ENCODE peak calls at places on chromosome 15, in seven cellular contexts. F is fibroblast of the aortic adventitia, S is upper lobe of right lung, N is left ventricle myocardium inferior, Z is brain microvascular endothelial cell, Q is SK-N-SH, X is psoas muscle. P is an unnamed sample.

GRCh38 chr15:74202461-74203401 is at the start of gene STRA6:
- DNase-seq in N (no peak), Z (no peak), F (peak; percentile 44), Q (peak; percentile 90), X (no peak), S (no peak), P (no peak)

GRCh38 chr15:32096867-32097266 is 66.6 kb downstream of the CHRNA7 start:
- DNase-seq in S (no peak), F (no peak), Q (no peak), Z (no peak), X (no peak), N (no peak), P (no peak)

GRCh38 chr15:93029613-93030429 is 59.2 kb downstream of the RGMA start:
- DNase-seq in N (no peak), X (peak; percentile 76), F (peak; percentile 51), S (no peak), Q (no peak), Z (peak; percentile 16), P (no peak)

GRCh38 chr15:57541805-57542504 is 49.7 kb upstream of the MYZAP start:
- DNase-seq in Q (peak; percentile 68), N (peak; percentile 61), S (no peak), F (peak; percentile 87), Z (peak; percentile 80), X (peak; percentile 83), P (no peak)

GRCh38 chr15:36591534-36592411 is 12.3 kb downstream of the CDIN1 start:
- DNase-seq in F (peak; percentile 70), X (no peak), N (no peak), Z (no peak), Q (no peak), S (no peak), P (no peak)

GRCh38 chr15:90099072-90099867 is 3.0 kb downstream of the IDH2 start:
- DNase-seq in Q (no peak), Z (no peak), X (no peak), F (no peak), S (no peak), N (no peak), P (no peak)

GRCh38 chr15:56428821-56429458 is 36.0 kb downstream of the MNS1 start:
- DNase-seq in X (no peak), Z (no peak), N (no peak), Q (peak; percentile 21), F (peak; percentile 58), S (no peak), P (peak; percentile 15)

GRCh38 chr15:37536967-37537624 is 397.3 kb upstream of the TMCO5A start:
- DNase-seq in Z (no peak), N (no peak), F (no peak), Q (no peak), X (no peak), S (no peak), P (no peak)

GRCh38 chr15:36632196-36632595 is 52.8 kb downstream of the CDIN1 start:
- DNase-seq in S (no peak), Q (no peak), Z (peak; percentile 29), X (no peak), F (peak; percentile 49), N (no peak), P (no peak)

GRCh38 chr15:74957301-74958035 is 896 bp upstream of the RPP25 start:
- DNase-seq in Q (no peak), Z (no peak), S (peak; percentile 82), N (peak; percentile 59), X (peak; percentile 63), F (peak; percentile 24), P (no peak)

GRCh38 chr15:73994912-73995622 is 551 bp downstream of the PML start:
- DNase-seq in Z (no peak), Q (no peak), X (peak; percentile 69), F (peak; percentile 35), S (peak; percentile 77), N (no peak), P (no peak)

GRCh38 chr15:81194723-81195122 is 2.0 kb upstream of the IL16 start:
- DNase-seq in F (no peak), Q (no peak), X (no peak), S (no peak), Z (no peak), N (no peak), P (no peak)

GRCh38 chr15:93359780-93360161 is 270.8 kb upstream of the RGMA start:
- DNase-seq in F (no peak), N (no peak), Z (no peak), X (no peak), S (no peak), Q (no peak), P (no peak)

GRCh38 chr15:79957741-79958140 is 13.3 kb downstream of the BCL2A1 start:
- DNase-seq in F (no peak), S (no peak), X (no peak), N (no peak), Q (no peak), Z (no peak), P (no peak)

GRCh38 chr15:29124581-29125381 is 144.8 kb downstream of the NSMCE3 start:
- DNase-seq in N (peak; percentile 0), F (no peak), S (no peak), X (peak; percentile 28), Z (peak; percentile 31), Q (no peak), P (no peak)

GRCh38 chr15:52257734-52258062 is 37.9 kb downstream of the MYO5C start:
- DNase-seq in Q (no peak), N (no peak), Z (peak; percentile 73), X (peak; percentile 64), F (peak; percentile 86), S (no peak), P (no peak)

GRCh38 chr15:89035658-89036057 is 52.6 kb upstream of the ABHD2 start:
- DNase-seq in N (no peak), F (no peak), X (no peak), Q (no peak), Z (no peak), S (no peak), P (no peak)

GRCh38 chr15:51775967-51776816 is 24.8 kb downstream of the TMOD2 start:
- DNase-seq in Q (peak; percentile 61), X (no peak), Z (peak; percentile 47), S (no peak), F (peak; percentile 57), N (no peak), P (no peak)

GRCh38 chr15:64092864-64093626 is 593 bp downstream of the CIAO2A start:
- DNase-seq in Z (peak; percentile 50), N (peak; percentile 46), Q (peak; percentile 57), S (no peak), X (peak; percentile 75), F (peak; percentile 55), P (no peak)

DNA sequence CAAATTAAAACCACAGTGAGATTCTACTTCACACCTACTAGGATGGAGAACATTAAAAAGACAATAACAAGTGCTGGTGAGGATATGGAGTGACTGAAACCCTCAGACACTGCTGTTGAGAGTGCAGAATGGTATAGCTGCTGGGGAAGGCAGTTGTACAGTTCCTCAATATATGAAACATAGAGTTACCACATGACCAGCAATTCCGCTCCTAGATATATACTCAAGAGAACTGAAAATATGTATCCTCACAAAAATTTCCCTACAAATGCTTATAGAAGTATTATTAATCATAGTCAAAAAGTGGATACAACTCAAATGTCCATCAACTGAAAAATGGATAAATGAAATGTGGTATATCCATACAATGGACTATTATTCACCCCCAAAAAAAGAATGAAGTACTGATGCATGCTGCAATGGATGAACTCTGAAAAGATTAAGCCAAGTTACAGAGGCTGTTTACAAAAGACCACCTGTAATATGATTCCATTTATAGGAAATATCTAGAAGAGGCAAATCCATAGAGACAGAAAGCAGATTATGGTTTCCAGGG is 164.7 kb upstream of the IGF1R start:
- DNase-seq in X (no peak), F (no peak), Z (no peak), Q (no peak), S (no peak), N (no peak), P (no peak)
- H3K4me3 ChIP-seq in X (no peak overlapping the region), F (no peak overlapping the region), Z (no peak overlapping the region), Q (no peak overlapping the region), S (no peak overlapping the region), N (no peak overlapping the region), P (no peak overlapping the region)

DNA sequence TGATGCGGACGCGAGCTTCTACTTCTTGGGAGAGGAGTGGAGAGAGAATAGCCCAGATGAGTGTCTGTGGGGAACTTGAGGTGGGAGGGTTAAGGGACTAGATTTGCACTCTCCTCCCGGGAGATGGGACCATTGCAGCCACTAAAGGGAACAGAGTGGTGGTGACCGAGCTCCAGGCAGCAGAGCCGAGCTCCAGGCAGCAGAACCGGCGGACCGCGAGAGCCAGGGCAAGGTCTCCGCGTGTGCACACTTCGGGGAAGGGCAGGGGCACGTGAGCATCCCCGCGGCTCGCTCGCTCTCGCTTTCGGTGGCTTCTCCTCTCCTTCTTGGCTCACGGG is 1.1 kb downstream of the IGDCC3 start:
- DNase-seq in Q (no peak), Z (no peak), S (no peak), F (peak; percentile 7), N (no peak), X (no peak), P (no peak)
- H3K4me3 ChIP-seq in Q (peak overlapping the region; percentile 55), Z (peak overlapping the region; percentile 49), S (peak overlapping the region; percentile 47), F (peak overlapping the region; percentile 50), N (peak overlapping the region; percentile 73), X (peak overlapping the region; percentile 85), P (peak overlapping the region; percentile 40)

DNA sequence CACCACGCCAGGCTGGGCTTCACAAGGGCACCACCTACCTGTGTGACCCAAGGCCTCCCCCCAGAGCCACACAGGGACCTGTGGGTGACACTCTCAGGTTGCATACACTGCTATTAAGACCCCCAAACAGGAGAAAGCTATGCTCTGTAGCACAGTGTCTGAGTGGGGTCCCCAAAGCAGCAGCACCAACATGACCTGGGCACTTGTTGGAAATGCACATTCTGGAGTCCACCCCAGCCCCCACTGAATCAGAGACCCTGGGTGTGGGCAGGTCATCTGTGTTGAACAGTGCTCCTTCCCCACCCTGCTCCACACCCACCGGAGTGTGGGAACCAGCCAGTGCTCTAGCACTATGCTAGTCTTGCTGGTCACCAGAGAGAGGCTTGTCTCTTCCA is 76.1 kb downstream of the ADAMTS17 start:
- DNase-seq in S (no peak), N (no peak), Q (no peak), F (no peak), X (no peak), Z (no peak), P (no peak)
- H3K4me3 ChIP-seq in S (no peak overlapping the region), N (no peak overlapping the region), Q (no peak overlapping the region), F (no peak overlapping the region), X (no peak overlapping the region), Z (no peak overlapping the region), P (no peak overlapping the region)

DNA sequence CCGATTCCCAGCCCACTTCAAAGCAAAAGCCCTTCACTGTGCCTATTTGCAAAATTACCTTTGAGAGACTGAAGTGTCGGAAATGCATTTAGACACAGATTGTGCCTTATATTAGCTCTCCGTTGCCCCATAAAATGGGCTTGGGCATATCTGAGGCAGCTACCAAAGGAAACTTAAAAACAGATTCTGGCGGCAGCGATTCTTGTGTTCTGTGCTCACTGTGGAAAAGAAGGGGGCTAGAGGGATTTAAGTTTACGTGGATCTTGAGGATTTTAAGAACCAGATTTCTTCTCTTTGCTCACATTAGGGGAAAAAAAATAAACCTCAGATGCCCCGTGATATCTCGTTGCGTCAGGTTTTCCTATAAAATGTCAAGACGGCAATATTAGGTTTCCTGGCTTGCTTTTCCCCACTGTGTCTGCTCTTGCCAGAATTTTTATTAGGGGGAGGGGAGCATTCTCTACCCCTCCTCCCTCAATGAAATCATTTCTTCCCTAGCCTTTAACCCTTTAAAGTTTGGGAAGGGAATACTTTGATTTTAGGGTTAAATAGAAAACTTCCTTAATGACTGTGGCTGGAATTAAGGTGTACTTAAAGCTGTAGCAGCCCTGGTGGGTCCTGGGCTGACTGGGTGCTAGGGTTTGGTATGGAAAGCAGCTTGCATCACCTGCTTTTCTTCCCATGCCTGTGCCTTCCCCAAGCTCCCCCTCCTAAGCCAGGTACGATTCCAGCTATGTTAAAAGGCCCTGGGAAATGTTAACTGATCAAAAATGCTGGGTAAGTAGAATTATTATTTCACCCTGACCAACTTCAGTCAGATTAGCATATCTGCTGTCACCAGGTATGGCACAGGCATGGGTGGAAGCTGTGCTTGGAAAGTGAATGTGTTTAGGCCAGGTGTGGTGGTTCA is 73.8 kb downstream of the SMAD3 start:
- DNase-seq in Q (no peak), Z (no peak), X (no peak), N (no peak), S (no peak), F (peak; percentile 74), P (no peak)
- H3K4me3 ChIP-seq in Q (no peak overlapping the region), Z (no peak overlapping the region), X (peak overlapping the region; percentile 23), N (peak overlapping the region; percentile 57), S (no peak overlapping the region), F (peak overlapping the region; percentile 55), P (no peak overlapping the region)